ENCODE peak calls at places on chromosomes 11 and 22, in nine cellular contexts. Z is psoas muscle; G is PC-3; V is GM12878; S is uterus; X is cardiac muscle cell; E is colonic mucosa; L is CD4-positive, CD25-positive, alpha-beta regulatory T cell; Q is body of pancreas. J is an unnamed sample.

GRCh38 chr11:68682531-68682931 is 1.8 kb upstream of the GAL start:
- DNase-seq in Z (no peak), G (no peak), V (no peak), S (no peak), X (no peak), E (no peak), L (no peak), Q (no peak), J (no peak)

GRCh38 chr22:37569009-37569920 is 9.0 kb downstream of the CDC42EP1 start:
- DNase-seq in Z (peak; percentile 36), G (no peak), V (no peak), S (no peak), X (no peak), E (peak; percentile 93), L (no peak), Q (peak; percentile 93), J (peak; percentile 87)

GRCh38 chr22:37196539-37197450 is 8.7 kb upstream of the C1QTNF6 start:
- DNase-seq in Z (peak; percentile 93), G (peak; percentile 84), V (no peak), S (peak; percentile 90), X (peak; percentile 94), E (peak; percentile 93), L (no peak), Q (peak; percentile 83), J (peak; percentile 89)

GRCh38 chr11:34643846-34644245 is 23.0 kb downstream of the EHF start:
- DNase-seq in Z (no peak), G (no peak), V (no peak), S (no peak), X (no peak), E (no peak), L (no peak), Q (no peak), J (no peak)

GRCh38 chr22:46587067-46587471 is 33.1 kb upstream of the GRAMD4 start:
- DNase-seq in Z (no peak), G (no peak), V (peak; percentile 69), S (no peak), X (no peak), E (no peak), L (peak; percentile 56), Q (no peak), J (peak; percentile 75)

GRCh38 chr11:134578807-134579708 is 167.0 kb upstream of the B3GAT1 start:
- DNase-seq in Z (no peak), G (no peak), V (no peak), S (no peak), X (no peak), E (no peak), L (no peak), Q (no peak), J (no peak)

GRCh38 chr11:67429722-67430121 is 1.4 kb downstream of the RPS6KB2 start:
- DNase-seq in Z (no peak), G (no peak), V (no peak), S (no peak), X (no peak), E (no peak), L (no peak), Q (peak; percentile 14), J (no peak)

GRCh38 chr11:36135062-36135461 is 154.2 kb downstream of the COMMD9 start:
- DNase-seq in Z (no peak), G (no peak), V (no peak), S (no peak), X (no peak), E (no peak), L (no peak), Q (no peak), J (no peak)

GRCh38 chr11:8833568-8834275 is 77.3 kb upstream of the AKIP1 start:
- DNase-seq in Z (no peak), G (no peak), V (no peak), S (no peak), X (peak; percentile 28), E (no peak), L (no peak), Q (no peak), J (no peak)

GRCh38 chr11:14357843-14358728 is 897 bp downstream of the RRAS2 start:
- DNase-seq in Z (peak; percentile 74), G (peak; percentile 71), V (no peak), S (peak; percentile 45), X (peak; percentile 76), E (peak; percentile 70), L (peak; percentile 50), Q (peak; percentile 64), J (peak; percentile 73)

GRCh38 chr11:112113539-112114457 is 27.1 kb downstream of the SDHD start:
- DNase-seq in Z (no peak), G (peak; percentile 79), V (no peak), S (no peak), X (peak; percentile 76), E (no peak), L (peak; percentile 39), Q (no peak), J (no peak)

GRCh38 chr11:57255618-57256017 is 18.6 kb upstream of the APLNR start:
- DNase-seq in Z (no peak), G (peak; percentile 18), V (no peak), S (no peak), X (no peak), E (no peak), L (no peak), Q (no peak), J (no peak)

DNA sequence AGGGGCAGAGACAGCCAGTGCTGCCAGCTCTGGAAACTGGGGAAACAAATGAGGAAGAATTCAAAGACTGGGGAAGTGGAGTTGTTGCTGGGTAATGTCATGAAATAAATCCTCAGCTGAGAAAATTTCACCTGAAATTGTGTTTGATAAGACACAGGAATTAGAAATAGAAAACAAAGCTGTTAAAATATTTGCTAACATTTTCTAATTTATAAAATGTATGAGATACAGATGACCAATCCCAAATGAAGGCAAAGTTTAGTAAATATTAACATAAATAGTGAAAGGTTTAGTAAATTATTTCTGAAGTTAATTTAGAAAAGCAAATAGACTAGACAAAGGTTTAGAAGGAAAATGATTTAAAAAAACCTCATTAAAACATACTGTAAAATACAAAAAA is at the start of gene OR56A5:
- DNase-seq in Z (no peak), G (no peak), V (no peak), S (no peak), X (no peak), E (no peak), L (no peak), Q (no peak), J (no peak)
- H3K27me3 ChIP-seq in Z (no peaks in the 10 kb centered on the region), G (no peaks in the 10 kb centered on the region), V (no peaks in the 10 kb centered on the region), S (no peaks in the 10 kb centered on the region), X (no peaks in the 10 kb centered on the region), E (no peaks in the 10 kb centered on the region), L (peaks cover 3% of the 10 kb centered on the region), Q (no peaks in the 10 kb centered on the region), J (no peaks in the 10 kb centered on the region)

DNA sequence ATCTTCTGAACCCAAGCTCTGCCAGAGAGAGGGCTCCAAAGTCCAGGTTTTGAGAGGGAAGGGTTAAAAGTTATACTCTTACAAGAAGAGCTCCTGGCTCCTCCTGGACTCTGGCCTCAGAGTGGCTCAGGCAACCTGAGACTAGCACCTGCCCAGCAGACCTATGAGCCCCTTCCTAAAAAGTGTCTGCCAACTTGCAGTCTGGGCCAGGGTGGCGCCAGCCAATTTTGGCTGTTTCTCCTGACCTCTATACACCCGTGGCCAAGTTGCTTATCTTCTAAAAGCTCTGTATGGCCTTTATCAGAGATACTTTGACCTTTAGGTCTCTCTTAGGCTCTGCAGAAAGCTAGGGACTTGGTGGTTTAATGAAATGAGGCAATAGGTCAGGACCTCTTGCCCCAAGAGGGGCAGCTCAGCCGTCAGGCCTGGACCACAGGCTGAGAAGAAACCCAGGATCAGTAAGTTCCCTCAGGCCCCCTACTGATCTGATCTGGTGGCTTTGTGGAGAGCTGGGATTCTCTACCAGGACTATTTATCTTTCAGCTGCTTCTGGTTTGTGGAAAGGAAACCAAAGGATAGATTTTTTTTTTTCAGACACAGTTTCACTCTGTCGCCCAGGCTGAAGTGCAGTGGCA is 10.3 kb upstream of the UCP3 start:
- DNase-seq in Z (peak; percentile 56), G (no peak), V (no peak), S (no peak), X (no peak), E (peak; percentile 49), L (no peak), Q (peak; percentile 43), J (no peak)
- H3K4me1 ChIP-seq in Z (peaks cover 41% of the 10 kb centered on the region), G (peaks cover 16% of the 10 kb centered on the region), V (peaks cover 21% of the 10 kb centered on the region), S (no peaks in the 10 kb centered on the region), X (peaks cover 13% of the 10 kb centered on the region), E (peaks cover 7% of the 10 kb centered on the region), L (peaks cover 55% of the 10 kb centered on the region), Q (peaks cover 34% of the 10 kb centered on the region), J (peaks cover 19% of the 10 kb centered on the region)

GRCh38 chr11:117669062-117669461 is 128.0 kb downstream of the DSCAML1 start:
- DNase-seq in Z (no peak), G (no peak), V (no peak), S (no peak), X (no peak), E (no peak), L (no peak), Q (no peak), J (no peak)
- H3K27me3 ChIP-seq in Z (peaks cover 8% of the 10 kb centered on the region), G (peaks cover 98% of the 10 kb centered on the region), V (peaks cover 7% of the 10 kb centered on the region), S (no peaks in the 10 kb centered on the region), X (peaks cover 4% of the 10 kb centered on the region), E (no peaks in the 10 kb centered on the region), L (no peaks in the 10 kb centered on the region), Q (no peaks in the 10 kb centered on the region), J (no peaks in the 10 kb centered on the region)

GRCh38 chr11:291281-292210 is 2.6 kb downstream of the PGGHG start:
- DNase-seq in Z (peak; percentile 49), G (no peak), V (no peak), S (no peak), X (no peak), E (no peak), L (no peak), Q (no peak), J (no peak)
- H3K4me1 ChIP-seq in Z (no peaks in the 10 kb centered on the region), G (no peaks in the 10 kb centered on the region), V (peaks cover 8% of the 10 kb centered on the region), S (peaks cover 6% of the 10 kb centered on the region), X (no peaks in the 10 kb centered on the region), E (no peaks in the 10 kb centered on the region), L (peaks cover 22% of the 10 kb centered on the region), Q (peaks cover 87% of the 10 kb centered on the region), J (peaks cover 7% of the 10 kb centered on the region)

GRCh38 chr11:77147036-77147315 is 18.9 kb downstream of the MYO7A start:
- DNase-seq in Z (peak; percentile 3), G (no peak), V (no peak), S (no peak), X (no peak), E (no peak), L (no peak), Q (no peak), J (no peak)
- H3K27me3 ChIP-seq in Z (no peaks in the 10 kb centered on the region), G (no peaks in the 10 kb centered on the region), V (peaks cover 4% of the 10 kb centered on the region), S (no peaks in the 10 kb centered on the region), X (peaks cover 12% of the 10 kb centered on the region), E (no peaks in the 10 kb centered on the region), L (no peaks in the 10 kb centered on the region), Q (no peaks in the 10 kb centered on the region), J (no peaks in the 10 kb centered on the region)

DNA sequence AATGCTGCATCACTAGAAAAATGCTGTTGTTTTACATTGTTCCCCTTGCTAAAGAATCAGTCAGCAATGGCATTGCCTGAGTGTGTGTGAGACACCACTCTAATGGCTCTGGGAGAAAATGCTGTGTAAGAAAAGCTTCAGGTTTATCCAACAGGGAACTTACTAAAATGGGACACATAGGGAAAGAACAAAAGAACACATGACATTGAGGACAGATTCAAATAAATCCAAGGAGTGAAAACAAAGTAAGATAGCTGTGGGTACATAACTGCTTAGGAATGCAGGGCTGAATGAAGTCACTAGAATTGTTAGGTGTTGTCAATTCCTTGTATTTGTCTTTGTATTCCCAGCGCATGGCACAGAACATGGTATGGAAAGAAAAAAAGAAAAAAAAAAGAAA is 24.2 kb downstream of the BLID start:
- DNase-seq in Z (no peak), G (peak; percentile 2), V (no peak), S (no peak), X (no peak), E (no peak), L (no peak), Q (no peak), J (no peak)
- H3K4me1 ChIP-seq in Z (peaks cover 13% of the 10 kb centered on the region), G (peaks cover 28% of the 10 kb centered on the region), V (no peaks in the 10 kb centered on the region), S (no peaks in the 10 kb centered on the region), X (no peaks in the 10 kb centered on the region), E (no peaks in the 10 kb centered on the region), L (no peaks in the 10 kb centered on the region), Q (no peaks in the 10 kb centered on the region), J (no peaks in the 10 kb centered on the region)

J was measured in Peyer's patch.